ENCODE peak calls at places on chromosomes 13 and 19, in four cellular contexts. One of them, this sample, is unnamed.

GRCh38 chr13:75251188-75251587 is 230.8 kb downstream of the TBC1D4 start:
- DNase-seq in amygdala: no peak
- DNase-seq in islet precursor cell: no peak
- DNase-seq in T-helper 22 cell: no peak
- DNase-seq in this sample: no peak

GRCh38 chr13:105721056-105721455 is 814.4 kb downstream of the EFNB2 start:
- DNase-seq in amygdala: no peak
- DNase-seq in islet precursor cell: no peak
- DNase-seq in T-helper 22 cell: no peak
- DNase-seq in this sample: no peak

GRCh38 chr13:54965881-54966280 is 1937.3 kb downstream of the OLFM4 start:
- DNase-seq in amygdala: no peak
- DNase-seq in islet precursor cell: no peak
- DNase-seq in T-helper 22 cell: no peak
- DNase-seq in this sample: peak

GRCh38 chr19:42143341-42144234 is 11.3 kb upstream of the POU2F2 start:
- DNase-seq in amygdala: no peak
- DNase-seq in islet precursor cell: peak
- DNase-seq in T-helper 22 cell: no peak
- DNase-seq in this sample: no peak

GRCh38 chr19:47790398-47790814 is 11.9 kb downstream of the SELENOW start:
- DNase-seq in amygdala: peak
- DNase-seq in islet precursor cell: peak
- DNase-seq in T-helper 22 cell: peak
- DNase-seq in this sample: no peak

GRCh38 chr13:62119739-62120700 is 704.4 kb upstream of the PCDH20 start:
- DNase-seq in amygdala: no peak
- DNase-seq in islet precursor cell: no peak
- DNase-seq in T-helper 22 cell: no peak
- DNase-seq in this sample: peak

GRCh38 chr13:63435668-63436275 is 2020.1 kb upstream of the PCDH20 start:
- DNase-seq in amygdala: no peak
- DNase-seq in islet precursor cell: peak
- DNase-seq in T-helper 22 cell: no peak
- DNase-seq in this sample: peak

GRCh38 chr13:76019421-76020044 is 383.4 kb downstream of the LMO7 start:
- DNase-seq in amygdala: peak
- DNase-seq in islet precursor cell: peak
- DNase-seq in T-helper 22 cell: no peak
- DNase-seq in this sample: peak

GRCh38 chr13:51768976-51769375 is 35.0 kb downstream of the DHRS12 start:
- DNase-seq in amygdala: no peak
- DNase-seq in islet precursor cell: no peak
- DNase-seq in T-helper 22 cell: no peak
- DNase-seq in this sample: no peak

GRCh38 chr19:58037927-58038687 is 4.3 kb downstream of the ZSCAN1 start:
- DNase-seq in amygdala: no peak
- DNase-seq in islet precursor cell: no peak
- DNase-seq in T-helper 22 cell: no peak
- DNase-seq in this sample: no peak

GRCh38 chr13:99265823-99266426 is 7.7 kb upstream of the GPR18 start:
- DNase-seq in amygdala: no peak
- DNase-seq in islet precursor cell: no peak
- DNase-seq in T-helper 22 cell: no peak
- DNase-seq in this sample: peak

GRCh38 chr13:95440441-95441088 is 112.0 kb upstream of the CLDN10 start:
- DNase-seq in amygdala: no peak
- DNase-seq in islet precursor cell: no peak
- DNase-seq in T-helper 22 cell: no peak
- DNase-seq in this sample: no peak

GRCh38 chr13:91153372-91153771 is 194.1 kb upstream of the MIR17HG start:
- DNase-seq in amygdala: no peak
- DNase-seq in islet precursor cell: no peak
- DNase-seq in T-helper 22 cell: no peak
- DNase-seq in this sample: no peak

GRCh38 chr19:7953060-7953459 is 9.6 kb upstream of the TIMM44 start:
- DNase-seq in amygdala: no peak
- DNase-seq in islet precursor cell: no peak
- DNase-seq in T-helper 22 cell: no peak
- DNase-seq in this sample: no peak

GRCh38 chr19:31612873-31613272 is 263.6 kb upstream of the TSHZ3 start:
- DNase-seq in amygdala: no peak
- DNase-seq in islet precursor cell: no peak
- DNase-seq in T-helper 22 cell: no peak
- DNase-seq in this sample: no peak

GRCh38 chr13:113651511-113652403 is 6.2 kb downstream of the ATP4B start:
- DNase-seq in amygdala: no peak
- DNase-seq in islet precursor cell: peak
- DNase-seq in T-helper 22 cell: no peak
- DNase-seq in this sample: no peak

GRCh38 chr19:20969898-20970297 is 46.8 kb downstream of the ZNF85 start:
- DNase-seq in amygdala: no peak
- DNase-seq in islet precursor cell: no peak
- DNase-seq in T-helper 22 cell: no peak
- DNase-seq in this sample: no peak

GRCh38 chr13:40406405-40407138 is 259.9 kb downstream of the FOXO1 start:
- DNase-seq in amygdala: no peak
- DNase-seq in islet precursor cell: no peak
- DNase-seq in T-helper 22 cell: no peak
- DNase-seq in this sample: no peak

GRCh38 chr19:8899356-8899755 is 67.2 kb downstream of the MBD3L1 start:
- DNase-seq in amygdala: no peak
- DNase-seq in islet precursor cell: no peak
- DNase-seq in T-helper 22 cell: no peak
- DNase-seq in this sample: no peak

GRCh38 chr13:98524793-98525192 is 52.1 kb downstream of the STK24 start:
- DNase-seq in amygdala: no peak
- DNase-seq in islet precursor cell: no peak
- DNase-seq in T-helper 22 cell: no peak
- DNase-seq in this sample: no peak

GRCh38 chr13:51663980-51664957 is 80.0 kb downstream of the WDFY2 start:
- DNase-seq in amygdala: no peak
- DNase-seq in islet precursor cell: no peak
- DNase-seq in T-helper 22 cell: no peak
- DNase-seq in this sample: no peak

GRCh38 chr19:37348060-37348459 is 22.8 kb upstream of the ZNF527 start:
- DNase-seq in amygdala: no peak
- DNase-seq in islet precursor cell: no peak
- DNase-seq in T-helper 22 cell: no peak
- DNase-seq in this sample: no peak

GRCh38 chr13:19089315-19089714 is 92.3 kb downstream of the TUBA3C start:
- DNase-seq in amygdala: no peak
- DNase-seq in islet precursor cell: no peak
- DNase-seq in T-helper 22 cell: no peak
- DNase-seq in this sample: no peak

GRCh38 chr13:74111901-74112824 is 22.0 kb downstream of the KLF12 start:
- DNase-seq in amygdala: no peak
- DNase-seq in islet precursor cell: no peak
- DNase-seq in T-helper 22 cell: no peak
- DNase-seq in this sample: no peak

GRCh38 chr13:66214467-66214866 is 1015.7 kb downstream of the PCDH9 start:
- DNase-seq in amygdala: no peak
- DNase-seq in islet precursor cell: no peak
- DNase-seq in T-helper 22 cell: no peak
- DNase-seq in this sample: no peak

GRCh38 chr13:97502192-97502591 is 68.2 kb downstream of the RAP2A start:
- DNase-seq in amygdala: no peak
- DNase-seq in islet precursor cell: no peak
- DNase-seq in T-helper 22 cell: no peak
- DNase-seq in this sample: no peak

GRCh38 chr13:79369226-79369625 is 36.8 kb downstream of the RBM26 start:
- DNase-seq in amygdala: no peak
- DNase-seq in islet precursor cell: no peak
- DNase-seq in T-helper 22 cell: no peak
- DNase-seq in this sample: no peak

This sample was measured in foreskin melanocyte.